ENCODE peak calls at places on chromosomes 1 and 21, in ten cellular contexts. One of them, this sample, is unnamed. For H3K36me3, the result is how much of the 10 kb centered on the place peaks cover.

GRCh38 chr21:41377715-41378114 is 15.9 kb downstream of the MX2 start:
- DNase-seq in brain microvascular endothelial cell: no peak
- DNase-seq in colonic mucosa: no peak
- DNase-seq in SJSA1: no peak
- DNase-seq in aorta: no peak
- DNase-seq in left ventricle myocardium inferior: no peak
- DNase-seq in tibial artery: no peak
- DNase-seq in DND-41: no peak
- DNase-seq in spleen: no peak
- DNase-seq in CD8-positive, alpha-beta T cell: no peak
- DNase-seq in this sample: no peak

GRCh38 chr1:49185455-49185980 is 408.8 kb upstream of the BEND5 start:
- DNase-seq in CD8-positive, alpha-beta T cell: no peak
- DNase-seq in brain microvascular endothelial cell: no peak
- DNase-seq in DND-41: no peak
- DNase-seq in colonic mucosa: no peak
- DNase-seq in tibial artery: no peak
- DNase-seq in left ventricle myocardium inferior: no peak
- DNase-seq in aorta: no peak
- DNase-seq in spleen: no peak
- DNase-seq in SJSA1: no peak
- DNase-seq in this sample: no peak

GRCh38 chr1:10867138-10867721 is 70.8 kb upstream of the CASZ1 start:
- DNase-seq in aorta: peak
- DNase-seq in SJSA1: peak
- DNase-seq in left ventricle myocardium inferior: peak
- DNase-seq in brain microvascular endothelial cell: peak
- DNase-seq in DND-41: peak
- DNase-seq in tibial artery: peak
- DNase-seq in CD8-positive, alpha-beta T cell: peak
- DNase-seq in colonic mucosa: peak
- DNase-seq in spleen: peak
- DNase-seq in this sample: peak

GRCh38 chr1:220271706-220272046 is 577 bp downstream of the RAB3GAP2 start:
- DNase-seq in CD8-positive, alpha-beta T cell: peak
- DNase-seq in DND-41: peak
- DNase-seq in spleen: peak
- DNase-seq in tibial artery: no peak
- DNase-seq in left ventricle myocardium inferior: no peak
- DNase-seq in SJSA1: no peak
- DNase-seq in colonic mucosa: peak
- DNase-seq in aorta: peak
- DNase-seq in brain microvascular endothelial cell: peak
- DNase-seq in this sample: peak

GRCh38 chr1:100304921-100305320 is 38.9 kb downstream of the RTCA start:
- DNase-seq in SJSA1: no peak
- DNase-seq in DND-41: no peak
- DNase-seq in CD8-positive, alpha-beta T cell: no peak
- DNase-seq in spleen: no peak
- DNase-seq in left ventricle myocardium inferior: no peak
- DNase-seq in brain microvascular endothelial cell: no peak
- DNase-seq in aorta: no peak
- DNase-seq in tibial artery: no peak
- DNase-seq in colonic mucosa: no peak
- DNase-seq in this sample: no peak

GRCh38 chr1:184407816-184408510 is 21.1 kb downstream of the C1orf21 start:
- DNase-seq in CD8-positive, alpha-beta T cell: no peak
- DNase-seq in tibial artery: no peak
- DNase-seq in brain microvascular endothelial cell: no peak
- DNase-seq in left ventricle myocardium inferior: no peak
- DNase-seq in aorta: no peak
- DNase-seq in SJSA1: no peak
- DNase-seq in spleen: no peak
- DNase-seq in colonic mucosa: no peak
- DNase-seq in DND-41: no peak
- DNase-seq in this sample: no peak

GRCh38 chr1:109537450-109538178 is 2.1 kb upstream of the GPR61 start:
- DNase-seq in CD8-positive, alpha-beta T cell: no peak
- DNase-seq in left ventricle myocardium inferior: no peak
- DNase-seq in brain microvascular endothelial cell: no peak
- DNase-seq in DND-41: no peak
- DNase-seq in tibial artery: no peak
- DNase-seq in aorta: no peak
- DNase-seq in colonic mucosa: no peak
- DNase-seq in spleen: no peak
- DNase-seq in SJSA1: no peak
- DNase-seq in this sample: no peak

GRCh38 chr1:188433428-188433827 is 1604.7 kb downstream of the PLA2G4A start:
- DNase-seq in DND-41: no peak
- DNase-seq in spleen: no peak
- DNase-seq in aorta: no peak
- DNase-seq in brain microvascular endothelial cell: no peak
- DNase-seq in CD8-positive, alpha-beta T cell: no peak
- DNase-seq in tibial artery: no peak
- DNase-seq in SJSA1: no peak
- DNase-seq in left ventricle myocardium inferior: no peak
- DNase-seq in colonic mucosa: no peak
- DNase-seq in this sample: no peak

GRCh38 chr1:183970516-183971300 is 66.8 kb downstream of the COLGALT2 start:
- DNase-seq in left ventricle myocardium inferior: no peak
- DNase-seq in tibial artery: no peak
- DNase-seq in SJSA1: no peak
- DNase-seq in CD8-positive, alpha-beta T cell: no peak
- DNase-seq in spleen: no peak
- DNase-seq in DND-41: no peak
- DNase-seq in brain microvascular endothelial cell: no peak
- DNase-seq in aorta: no peak
- DNase-seq in colonic mucosa: no peak
- DNase-seq in this sample: no peak

GRCh38 chr1:173894189-173894588 is 22.9 kb downstream of the SERPINC1 start:
- DNase-seq in aorta: no peak
- DNase-seq in brain microvascular endothelial cell: no peak
- DNase-seq in spleen: no peak
- DNase-seq in DND-41: no peak
- DNase-seq in tibial artery: no peak
- DNase-seq in colonic mucosa: no peak
- DNase-seq in left ventricle myocardium inferior: no peak
- DNase-seq in SJSA1: no peak
- DNase-seq in CD8-positive, alpha-beta T cell: no peak
- DNase-seq in this sample: no peak

GRCh38 chr1:39919545-39919944 is 17.8 kb upstream of the MYCL start:
- DNase-seq in tibial artery: no peak
- DNase-seq in aorta: no peak
- DNase-seq in spleen: no peak
- DNase-seq in left ventricle myocardium inferior: no peak
- DNase-seq in colonic mucosa: peak
- DNase-seq in brain microvascular endothelial cell: peak
- DNase-seq in DND-41: peak
- DNase-seq in CD8-positive, alpha-beta T cell: peak
- DNase-seq in SJSA1: no peak
- DNase-seq in this sample: no peak

GRCh38 chr1:15051898-15052528 is 101.5 kb upstream of the TMEM51 start:
- DNase-seq in spleen: no peak
- DNase-seq in SJSA1: no peak
- DNase-seq in DND-41: no peak
- DNase-seq in CD8-positive, alpha-beta T cell: no peak
- DNase-seq in aorta: no peak
- DNase-seq in left ventricle myocardium inferior: no peak
- DNase-seq in tibial artery: no peak
- DNase-seq in brain microvascular endothelial cell: no peak
- DNase-seq in colonic mucosa: no peak
- DNase-seq in this sample: no peak

GRCh38 chr1:199854681-199855321 is 172.7 kb upstream of the NR5A2 start:
- DNase-seq in left ventricle myocardium inferior: no peak
- DNase-seq in colonic mucosa: no peak
- DNase-seq in tibial artery: no peak
- DNase-seq in DND-41: no peak
- DNase-seq in SJSA1: no peak
- DNase-seq in aorta: no peak
- DNase-seq in CD8-positive, alpha-beta T cell: no peak
- DNase-seq in spleen: no peak
- DNase-seq in brain microvascular endothelial cell: no peak
- DNase-seq in this sample: no peak

GRCh38 chr21:43331962-43332458 is 94.9 kb downstream of the SIK1 start:
- DNase-seq in colonic mucosa: no peak
- DNase-seq in left ventricle myocardium inferior: no peak
- DNase-seq in SJSA1: peak
- DNase-seq in aorta: no peak
- DNase-seq in DND-41: no peak
- DNase-seq in tibial artery: peak
- DNase-seq in CD8-positive, alpha-beta T cell: no peak
- DNase-seq in brain microvascular endothelial cell: peak
- DNase-seq in spleen: no peak
- DNase-seq in this sample: peak

GRCh38 chr1:6456800-6457466 is 9.0 kb downstream of the TNFRSF25 start:
- DNase-seq in CD8-positive, alpha-beta T cell: no peak
- DNase-seq in SJSA1: no peak
- DNase-seq in colonic mucosa: no peak
- DNase-seq in left ventricle myocardium inferior: no peak
- DNase-seq in tibial artery: no peak
- DNase-seq in aorta: no peak
- DNase-seq in spleen: no peak
- DNase-seq in brain microvascular endothelial cell: no peak
- DNase-seq in DND-41: no peak
- DNase-seq in this sample: no peak

GRCh38 chr1:24362982-24363614 is 43.9 kb downstream of the GRHL3 start:
- DNase-seq in left ventricle myocardium inferior: no peak
- DNase-seq in CD8-positive, alpha-beta T cell: no peak
- DNase-seq in aorta: no peak
- DNase-seq in SJSA1: no peak
- DNase-seq in brain microvascular endothelial cell: peak
- DNase-seq in tibial artery: peak
- DNase-seq in colonic mucosa: no peak
- DNase-seq in DND-41: no peak
- DNase-seq in spleen: no peak
- DNase-seq in this sample: no peak

GRCh38 chr1:60727553-60727952 is 354.8 kb upstream of the NFIA start:
- DNase-seq in brain microvascular endothelial cell: no peak
- DNase-seq in colonic mucosa: no peak
- DNase-seq in SJSA1: no peak
- DNase-seq in DND-41: no peak
- DNase-seq in aorta: no peak
- DNase-seq in tibial artery: no peak
- DNase-seq in CD8-positive, alpha-beta T cell: no peak
- DNase-seq in left ventricle myocardium inferior: no peak
- DNase-seq in spleen: no peak
- DNase-seq in this sample: no peak

GRCh38 chr1:222670110-222670509 is 42.2 kb downstream of the AIDA start:
- DNase-seq in tibial artery: no peak
- DNase-seq in colonic mucosa: no peak
- DNase-seq in spleen: no peak
- DNase-seq in SJSA1: no peak
- DNase-seq in CD8-positive, alpha-beta T cell: no peak
- DNase-seq in aorta: no peak
- DNase-seq in brain microvascular endothelial cell: no peak
- DNase-seq in left ventricle myocardium inferior: no peak
- DNase-seq in DND-41: no peak
- DNase-seq in this sample: no peak
- H3K36me3 ChIP-seq in tibial artery: half or more
- H3K36me3 ChIP-seq in colonic mucosa: under half
- H3K36me3 ChIP-seq in spleen: half or more
- H3K36me3 ChIP-seq in SJSA1: half or more
- H3K36me3 ChIP-seq in CD8-positive, alpha-beta T cell: under half
- H3K36me3 ChIP-seq in aorta: under half
- H3K36me3 ChIP-seq in brain microvascular endothelial cell: under half
- H3K36me3 ChIP-seq in left ventricle myocardium inferior: half or more
- H3K36me3 ChIP-seq in DND-41: half or more
- H3K36me3 ChIP-seq in this sample: under half

GRCh38 chr1:27408151-27408550 is 15.7 kb downstream of the GPR3 start:
- DNase-seq in colonic mucosa: no peak
- DNase-seq in left ventricle myocardium inferior: no peak
- DNase-seq in spleen: no peak
- DNase-seq in tibial artery: no peak
- DNase-seq in SJSA1: no peak
- DNase-seq in aorta: no peak
- DNase-seq in brain microvascular endothelial cell: no peak
- DNase-seq in DND-41: no peak
- DNase-seq in CD8-positive, alpha-beta T cell: no peak
- DNase-seq in this sample: no peak
- H3K36me3 ChIP-seq in colonic mucosa: under half
- H3K36me3 ChIP-seq in left ventricle myocardium inferior: half or more
- H3K36me3 ChIP-seq in spleen: half or more
- H3K36me3 ChIP-seq in tibial artery: half or more
- H3K36me3 ChIP-seq in SJSA1: half or more
- H3K36me3 ChIP-seq in aorta: under half
- H3K36me3 ChIP-seq in brain microvascular endothelial cell: under half
- H3K36me3 ChIP-seq in DND-41: half or more
- H3K36me3 ChIP-seq in CD8-positive, alpha-beta T cell: half or more
- H3K36me3 ChIP-seq in this sample: half or more

GRCh38 chr1:44678626-44679025 is 4.1 kb downstream of the ARMH1 start:
- DNase-seq in aorta: no peak
- DNase-seq in tibial artery: no peak
- DNase-seq in left ventricle myocardium inferior: no peak
- DNase-seq in spleen: peak
- DNase-seq in SJSA1: no peak
- DNase-seq in DND-41: no peak
- DNase-seq in colonic mucosa: no peak
- DNase-seq in brain microvascular endothelial cell: no peak
- DNase-seq in CD8-positive, alpha-beta T cell: no peak
- DNase-seq in this sample: no peak

GRCh38 chr1:44684525-44684924 is 10.0 kb downstream of the ARMH1 start:
- DNase-seq in tibial artery: no peak
- DNase-seq in colonic mucosa: no peak
- DNase-seq in brain microvascular endothelial cell: no peak
- DNase-seq in SJSA1: no peak
- DNase-seq in CD8-positive, alpha-beta T cell: no peak
- DNase-seq in left ventricle myocardium inferior: no peak
- DNase-seq in spleen: peak
- DNase-seq in DND-41: no peak
- DNase-seq in aorta: no peak
- DNase-seq in this sample: no peak

GRCh38 chr1:44685218-44685617 is 10.7 kb downstream of the ARMH1 start:
- DNase-seq in CD8-positive, alpha-beta T cell: no peak
- DNase-seq in spleen: peak
- DNase-seq in left ventricle myocardium inferior: no peak
- DNase-seq in DND-41: no peak
- DNase-seq in brain microvascular endothelial cell: no peak
- DNase-seq in colonic mucosa: no peak
- DNase-seq in tibial artery: no peak
- DNase-seq in aorta: no peak
- DNase-seq in SJSA1: no peak
- DNase-seq in this sample: no peak

GRCh38 chr1:44679468-44679867 is 5.0 kb downstream of the ARMH1 start:
- DNase-seq in brain microvascular endothelial cell: no peak
- DNase-seq in CD8-positive, alpha-beta T cell: no peak
- DNase-seq in DND-41: no peak
- DNase-seq in colonic mucosa: no peak
- DNase-seq in SJSA1: no peak
- DNase-seq in spleen: no peak
- DNase-seq in left ventricle myocardium inferior: no peak
- DNase-seq in tibial artery: no peak
- DNase-seq in aorta: no peak
- DNase-seq in this sample: no peak

GRCh38 chr1:44681905-44682900 is 7.7 kb downstream of the ARMH1 start:
- DNase-seq in spleen: peak
- DNase-seq in tibial artery: no peak
- DNase-seq in aorta: no peak
- DNase-seq in brain microvascular endothelial cell: no peak
- DNase-seq in SJSA1: no peak
- DNase-seq in colonic mucosa: no peak
- DNase-seq in CD8-positive, alpha-beta T cell: no peak
- DNase-seq in left ventricle myocardium inferior: no peak
- DNase-seq in DND-41: no peak
- DNase-seq in this sample: no peak
- H3K36me3 ChIP-seq in spleen: under half
- H3K36me3 ChIP-seq in tibial artery: under half
- H3K36me3 ChIP-seq in aorta: under half
- H3K36me3 ChIP-seq in brain microvascular endothelial cell: under half
- H3K36me3 ChIP-seq in SJSA1: under half
- H3K36me3 ChIP-seq in colonic mucosa: under half
- H3K36me3 ChIP-seq in CD8-positive, alpha-beta T cell: under half
- H3K36me3 ChIP-seq in left ventricle myocardium inferior: under half
- H3K36me3 ChIP-seq in DND-41: under half
- H3K36me3 ChIP-seq in this sample: under half

GRCh38 chr1:93083979-93084378 is 4.9 kb downstream of the MTF2 start:
- DNase-seq in left ventricle myocardium inferior: no peak
- DNase-seq in DND-41: no peak
- DNase-seq in tibial artery: no peak
- DNase-seq in colonic mucosa: no peak
- DNase-seq in aorta: no peak
- DNase-seq in SJSA1: no peak
- DNase-seq in brain microvascular endothelial cell: no peak
- DNase-seq in CD8-positive, alpha-beta T cell: no peak
- DNase-seq in spleen: no peak
- DNase-seq in this sample: no peak
- H3K36me3 ChIP-seq in left ventricle myocardium inferior: under half
- H3K36me3 ChIP-seq in DND-41: half or more
- H3K36me3 ChIP-seq in tibial artery: under half
- H3K36me3 ChIP-seq in colonic mucosa: under half
- H3K36me3 ChIP-seq in aorta: under half
- H3K36me3 ChIP-seq in SJSA1: under half
- H3K36me3 ChIP-seq in brain microvascular endothelial cell: under half
- H3K36me3 ChIP-seq in CD8-positive, alpha-beta T cell: under half
- H3K36me3 ChIP-seq in spleen: under half
- H3K36me3 ChIP-seq in this sample: under half